ENCODE peak calls at places on chromosome 12, in five cellular contexts. N is ovary, A is GM12892, C is upper lobe of right lung, Q is HT1080. Z is an unnamed sample.

GRCh38 chr12:22042981-22043669 is 2.9 kb upstream of the CMAS start:
- DNase-seq in A (no peak), C (no peak), Q (peak), N (no peak), Z (no peak)

GRCh38 chr12:21980544-21980943 is 39.3 kb upstream of the ABCC9 start:
- DNase-seq in Q (no peak), C (no peak), N (no peak), A (no peak), Z (no peak)

GRCh38 chr12:31118831-31119530 is 45.3 kb downstream of the DDX11 start:
- DNase-seq in A (no peak), C (no peak), Q (peak), N (peak), Z (peak)

GRCh38 chr12:115898670-115899069 is 378.8 kb downstream of the MED13L start:
- DNase-seq in A (no peak), C (no peak), N (no peak), Q (no peak), Z (no peak)

GRCh38 chr12:52501490-52501889 is 8.4 kb upstream of the KRT6A start:
- DNase-seq in C (no peak), Q (no peak), N (no peak), A (no peak), Z (no peak)

GRCh38 chr12:8823565-8824300 is 1.3 kb downstream of the A2ML1 start:
- DNase-seq in C (no peak), A (no peak), N (no peak), Q (no peak), Z (peak)

GRCh38 chr12:57816855-57817151 is 1.7 kb downstream of the AVIL start:
- DNase-seq in A (no peak), C (no peak), Q (no peak), N (peak), Z (no peak)

GRCh38 chr12:31850268-31850667 is 108.9 kb upstream of the RESF1 start:
- DNase-seq in N (no peak), Q (no peak), A (no peak), C (no peak), Z (peak)

GRCh38 chr12:78628701-78629100 is 235.9 kb upstream of the SYT1 start:
- DNase-seq in N (no peak), A (no peak), C (no peak), Q (no peak), Z (no peak)

GRCh38 chr12:59972941-59973340 is 377.1 kb downstream of the SLC16A7 start:
- DNase-seq in C (no peak), N (no peak), Q (peak), A (no peak), Z (no peak)

GRCh38 chr12:84508325-84508861 is 404.2 kb downstream of the SLC6A15 start:
- DNase-seq in A (no peak), C (no peak), Q (peak), N (no peak), Z (no peak)